ENCODE peak calls at places on chromosome 22, in eight cellular contexts. One of them, this sample, is unnamed.

GRCh38 chr22:48490513-48491411 is 1336.9 kb downstream of the BRD1 start:
- DNase-seq in A549: peak
- DNase-seq in fibroblast of pulmonary artery: no peak
- DNase-seq in gastrocnemius medialis: no peak
- DNase-seq in osteocyte: peak
- DNase-seq in AG04450: no peak
- DNase-seq in SIG-M5: no peak
- DNase-seq in stimulated activated CD8-positive, alpha-beta memory T cell treated with anti-CD3 and anti-CD28 coated beads, Interleukin-15, amount 100 ng/mL, for 1 hour: no peak
- DNase-seq in this sample: no peak

GRCh38 chr22:19367763-19368367 is 63.7 kb downstream of the HIRA start:
- DNase-seq in SIG-M5: no peak
- DNase-seq in gastrocnemius medialis: no peak
- DNase-seq in A549: no peak
- DNase-seq in AG04450: no peak
- DNase-seq in stimulated activated CD8-positive, alpha-beta memory T cell treated with anti-CD3 and anti-CD28 coated beads, Interleukin-15, amount 100 ng/mL, for 1 hour: no peak
- DNase-seq in osteocyte: no peak
- DNase-seq in fibroblast of pulmonary artery: no peak
- DNase-seq in this sample: no peak

GRCh38 chr22:20429254-20430100 is 8.1 kb downstream of the SCARF2 start:
- DNase-seq in stimulated activated CD8-positive, alpha-beta memory T cell treated with anti-CD3 and anti-CD28 coated beads, Interleukin-15, amount 100 ng/mL, for 1 hour: peak
- DNase-seq in gastrocnemius medialis: no peak
- DNase-seq in osteocyte: no peak
- DNase-seq in fibroblast of pulmonary artery: no peak
- DNase-seq in SIG-M5: no peak
- DNase-seq in AG04450: no peak
- DNase-seq in A549: no peak
- DNase-seq in this sample: no peak

GRCh38 chr22:40408718-40409612 is 38.6 kb downstream of the SGSM3 start:
- DNase-seq in SIG-M5: no peak
- DNase-seq in AG04450: no peak
- DNase-seq in stimulated activated CD8-positive, alpha-beta memory T cell treated with anti-CD3 and anti-CD28 coated beads, Interleukin-15, amount 100 ng/mL, for 1 hour: no peak
- DNase-seq in A549: no peak
- DNase-seq in gastrocnemius medialis: no peak
- DNase-seq in osteocyte: peak
- DNase-seq in fibroblast of pulmonary artery: no peak
- DNase-seq in this sample: no peak

GRCh38 chr22:17234144-17234623 is 14.9 kb upstream of the ADA2 start:
- DNase-seq in fibroblast of pulmonary artery: peak
- DNase-seq in AG04450: no peak
- DNase-seq in stimulated activated CD8-positive, alpha-beta memory T cell treated with anti-CD3 and anti-CD28 coated beads, Interleukin-15, amount 100 ng/mL, for 1 hour: no peak
- DNase-seq in A549: no peak
- DNase-seq in SIG-M5: no peak
- DNase-seq in gastrocnemius medialis: no peak
- DNase-seq in osteocyte: no peak
- DNase-seq in this sample: no peak

GRCh38 chr22:29041408-29041807 is 20.2 kb downstream of the C22orf31 start:
- DNase-seq in gastrocnemius medialis: no peak
- DNase-seq in AG04450: no peak
- DNase-seq in osteocyte: no peak
- DNase-seq in SIG-M5: no peak
- DNase-seq in fibroblast of pulmonary artery: peak
- DNase-seq in stimulated activated CD8-positive, alpha-beta memory T cell treated with anti-CD3 and anti-CD28 coated beads, Interleukin-15, amount 100 ng/mL, for 1 hour: no peak
- DNase-seq in A549: no peak
- DNase-seq in this sample: peak

GRCh38 chr22:30946354-30946753 is 22.2 kb downstream of the MORC2 start:
- DNase-seq in A549: no peak
- DNase-seq in stimulated activated CD8-positive, alpha-beta memory T cell treated with anti-CD3 and anti-CD28 coated beads, Interleukin-15, amount 100 ng/mL, for 1 hour: no peak
- DNase-seq in AG04450: no peak
- DNase-seq in fibroblast of pulmonary artery: no peak
- DNase-seq in osteocyte: peak
- DNase-seq in gastrocnemius medialis: no peak
- DNase-seq in SIG-M5: no peak
- DNase-seq in this sample: no peak

GRCh38 chr22:37502342-37503182 is 16.4 kb upstream of the MFNG start:
- DNase-seq in gastrocnemius medialis: no peak
- DNase-seq in osteocyte: no peak
- DNase-seq in fibroblast of pulmonary artery: no peak
- DNase-seq in SIG-M5: no peak
- DNase-seq in AG04450: no peak
- DNase-seq in A549: peak
- DNase-seq in stimulated activated CD8-positive, alpha-beta memory T cell treated with anti-CD3 and anti-CD28 coated beads, Interleukin-15, amount 100 ng/mL, for 1 hour: no peak
- DNase-seq in this sample: no peak

GRCh38 chr22:22824340-22825212 is 63.0 kb upstream of the IGLL5 start:
- DNase-seq in fibroblast of pulmonary artery: no peak
- DNase-seq in gastrocnemius medialis: no peak
- DNase-seq in osteocyte: no peak
- DNase-seq in A549: no peak
- DNase-seq in stimulated activated CD8-positive, alpha-beta memory T cell treated with anti-CD3 and anti-CD28 coated beads, Interleukin-15, amount 100 ng/mL, for 1 hour: no peak
- DNase-seq in AG04450: no peak
- DNase-seq in SIG-M5: no peak
- DNase-seq in this sample: no peak

GRCh38 chr22:43289551-43289963 is 53.6 kb downstream of the SCUBE1 start:
- DNase-seq in SIG-M5: no peak
- DNase-seq in osteocyte: no peak
- DNase-seq in AG04450: no peak
- DNase-seq in stimulated activated CD8-positive, alpha-beta memory T cell treated with anti-CD3 and anti-CD28 coated beads, Interleukin-15, amount 100 ng/mL, for 1 hour: no peak
- DNase-seq in A549: no peak
- DNase-seq in fibroblast of pulmonary artery: no peak
- DNase-seq in gastrocnemius medialis: no peak
- DNase-seq in this sample: no peak

GRCh38 chr22:28478564-28478963 is 201.1 kb downstream of the TTC28 start:
- DNase-seq in A549: no peak
- DNase-seq in SIG-M5: no peak
- DNase-seq in stimulated activated CD8-positive, alpha-beta memory T cell treated with anti-CD3 and anti-CD28 coated beads, Interleukin-15, amount 100 ng/mL, for 1 hour: no peak
- DNase-seq in gastrocnemius medialis: no peak
- DNase-seq in fibroblast of pulmonary artery: no peak
- DNase-seq in AG04450: no peak
- DNase-seq in osteocyte: no peak
- DNase-seq in this sample: no peak

GRCh38 chr22:49699476-49699875 is 128.2 kb downstream of the BRD1 start:
- DNase-seq in osteocyte: no peak
- DNase-seq in AG04450: no peak
- DNase-seq in SIG-M5: no peak
- DNase-seq in gastrocnemius medialis: no peak
- DNase-seq in stimulated activated CD8-positive, alpha-beta memory T cell treated with anti-CD3 and anti-CD28 coated beads, Interleukin-15, amount 100 ng/mL, for 1 hour: no peak
- DNase-seq in A549: no peak
- DNase-seq in fibroblast of pulmonary artery: no peak
- DNase-seq in this sample: no peak

GRCh38 chr22:22745225-22746060 is 101.0 kb downstream of the GGTLC2 start:
- DNase-seq in SIG-M5: no peak
- DNase-seq in A549: peak
- DNase-seq in fibroblast of pulmonary artery: peak
- DNase-seq in AG04450: no peak
- DNase-seq in gastrocnemius medialis: no peak
- DNase-seq in osteocyte: no peak
- DNase-seq in stimulated activated CD8-positive, alpha-beta memory T cell treated with anti-CD3 and anti-CD28 coated beads, Interleukin-15, amount 100 ng/mL, for 1 hour: no peak
- DNase-seq in this sample: peak

GRCh38 chr22:36022162-36022561 is 6.5 kb downstream of the RBFOX2 start:
- DNase-seq in A549: no peak
- DNase-seq in osteocyte: no peak
- DNase-seq in AG04450: peak
- DNase-seq in fibroblast of pulmonary artery: peak
- DNase-seq in SIG-M5: no peak
- DNase-seq in gastrocnemius medialis: no peak
- DNase-seq in stimulated activated CD8-positive, alpha-beta memory T cell treated with anti-CD3 and anti-CD28 coated beads, Interleukin-15, amount 100 ng/mL, for 1 hour: no peak
- DNase-seq in this sample: no peak

GRCh38 chr22:49726701-49727101 is 101.0 kb downstream of the BRD1 start:
- DNase-seq in AG04450: no peak
- DNase-seq in SIG-M5: no peak
- DNase-seq in fibroblast of pulmonary artery: no peak
- DNase-seq in A549: no peak
- DNase-seq in gastrocnemius medialis: no peak
- DNase-seq in stimulated activated CD8-positive, alpha-beta memory T cell treated with anti-CD3 and anti-CD28 coated beads, Interleukin-15, amount 100 ng/mL, for 1 hour: no peak
- DNase-seq in osteocyte: peak
- DNase-seq in this sample: no peak

GRCh38 chr22:48426466-48427380 is 1401.0 kb downstream of the BRD1 start:
- DNase-seq in osteocyte: no peak
- DNase-seq in stimulated activated CD8-positive, alpha-beta memory T cell treated with anti-CD3 and anti-CD28 coated beads, Interleukin-15, amount 100 ng/mL, for 1 hour: no peak
- DNase-seq in fibroblast of pulmonary artery: no peak
- DNase-seq in AG04450: no peak
- DNase-seq in A549: no peak
- DNase-seq in gastrocnemius medialis: no peak
- DNase-seq in SIG-M5: no peak
- DNase-seq in this sample: no peak

GRCh38 chr22:23223566-23224317 is 43.4 kb downstream of the BCR start:
- DNase-seq in fibroblast of pulmonary artery: no peak
- DNase-seq in gastrocnemius medialis: no peak
- DNase-seq in SIG-M5: no peak
- DNase-seq in stimulated activated CD8-positive, alpha-beta memory T cell treated with anti-CD3 and anti-CD28 coated beads, Interleukin-15, amount 100 ng/mL, for 1 hour: no peak
- DNase-seq in AG04450: no peak
- DNase-seq in osteocyte: no peak
- DNase-seq in A549: no peak
- DNase-seq in this sample: no peak

GRCh38 chr22:19988965-19989724 is 27.5 kb downstream of the ARVCF start:
- DNase-seq in A549: no peak
- DNase-seq in AG04450: no peak
- DNase-seq in SIG-M5: no peak
- DNase-seq in osteocyte: no peak
- DNase-seq in stimulated activated CD8-positive, alpha-beta memory T cell treated with anti-CD3 and anti-CD28 coated beads, Interleukin-15, amount 100 ng/mL, for 1 hour: no peak
- DNase-seq in fibroblast of pulmonary artery: no peak
- DNase-seq in gastrocnemius medialis: no peak
- DNase-seq in this sample: no peak

GRCh38 chr22:50569896-50570535 is 7.3 kb upstream of the SYCE3 start:
- DNase-seq in gastrocnemius medialis: no peak
- DNase-seq in A549: no peak
- DNase-seq in SIG-M5: no peak
- DNase-seq in fibroblast of pulmonary artery: no peak
- DNase-seq in AG04450: no peak
- DNase-seq in stimulated activated CD8-positive, alpha-beta memory T cell treated with anti-CD3 and anti-CD28 coated beads, Interleukin-15, amount 100 ng/mL, for 1 hour: no peak
- DNase-seq in osteocyte: no peak
- DNase-seq in this sample: no peak

GRCh38 chr22:50686794-50687193 is 14.2 kb downstream of the SHANK3 start:
- DNase-seq in osteocyte: no peak
- DNase-seq in stimulated activated CD8-positive, alpha-beta memory T cell treated with anti-CD3 and anti-CD28 coated beads, Interleukin-15, amount 100 ng/mL, for 1 hour: no peak
- DNase-seq in SIG-M5: no peak
- DNase-seq in gastrocnemius medialis: no peak
- DNase-seq in fibroblast of pulmonary artery: no peak
- DNase-seq in AG04450: no peak
- DNase-seq in A549: no peak
- DNase-seq in this sample: no peak

GRCh38 chr22:32245042-32245441 is 10.1 kb downstream of the SLC5A4 start:
- DNase-seq in fibroblast of pulmonary artery: no peak
- DNase-seq in AG04450: no peak
- DNase-seq in stimulated activated CD8-positive, alpha-beta memory T cell treated with anti-CD3 and anti-CD28 coated beads, Interleukin-15, amount 100 ng/mL, for 1 hour: no peak
- DNase-seq in SIG-M5: no peak
- DNase-seq in A549: peak
- DNase-seq in gastrocnemius medialis: no peak
- DNase-seq in osteocyte: no peak
- DNase-seq in this sample: no peak

GRCh38 chr22:23478175-23478574 is 101.9 kb downstream of the IGLL1 start:
- DNase-seq in fibroblast of pulmonary artery: no peak
- DNase-seq in stimulated activated CD8-positive, alpha-beta memory T cell treated with anti-CD3 and anti-CD28 coated beads, Interleukin-15, amount 100 ng/mL, for 1 hour: no peak
- DNase-seq in A549: no peak
- DNase-seq in SIG-M5: no peak
- DNase-seq in AG04450: no peak
- DNase-seq in osteocyte: no peak
- DNase-seq in gastrocnemius medialis: no peak
- DNase-seq in this sample: no peak